ENCODE peak calls at places on chromosomes 16 and 17, in eight cellular contexts. O, Q, Y, X, I, G, S and K are unnamed samples.
A peak's percentile ranks its signal among the peaks of the same experiment; 100 is the strongest.

GRCh38 chr16:20504418-20504817 is 53.1 kb downstream of the ACSM2A start:
- DNase-seq in O (no peak), Q (no peak), Y (no peak), X (no peak), I (no peak), G (no peak), S (no peak), K (no peak)

GRCh38 chr17:80962356-80963329 is 29.0 kb upstream of the CHMP6 start:
- DNase-seq in O (no peak), Q (no peak), Y (no peak), X (no peak), I (peak; percentile 67), G (no peak), S (no peak), K (no peak)

GRCh38 chr16:66905633-66906539 is 12.8 kb downstream of the CDH16 start:
- DNase-seq in O (no peak), Q (peak; percentile 95), Y (peak; percentile 86), X (no peak), I (peak; percentile 37), G (no peak), S (peak; percentile 86), K (no peak)

GRCh38 chr17:60047590-60047989 is 31.1 kb downstream of the HEATR6 start:
- DNase-seq in O (no peak), Q (no peak), Y (no peak), X (no peak), I (no peak), G (no peak), S (no peak), K (no peak)

GRCh38 chr16:47446431-47446830 is 14.4 kb downstream of the ITFG1 start:
- DNase-seq in O (no peak), Q (no peak), Y (no peak), X (no peak), I (no peak), G (no peak), S (no peak), K (no peak)

GRCh38 chr16:67304006-67304405 is 22.5 kb downstream of the KCTD19 start:
- DNase-seq in O (no peak), Q (no peak), Y (no peak), X (no peak), I (peak; percentile 12), G (peak; percentile 29), S (no peak), K (no peak)

GRCh38 chr17:1260762-1261161 is 9.5 kb upstream of the BHLHA9 start:
- DNase-seq in O (no peak), Q (no peak), Y (no peak), X (no peak), I (no peak), G (no peak), S (no peak), K (no peak)

GRCh38 chr17:56325561-56325960 is 172.3 kb downstream of the ANKFN1 start:
- DNase-seq in O (no peak), Q (no peak), Y (no peak), X (no peak), I (no peak), G (no peak), S (no peak), K (no peak)

GRCh38 chr16:67917140-67917851 is 14.4 kb downstream of the CTRL start:
- DNase-seq in O (no peak), Q (peak; percentile 85), Y (no peak), X (no peak), I (no peak), G (no peak), S (no peak), K (no peak)

GRCh38 chr17:27562777-27563455 is 68.1 kb upstream of the LGALS9 start:
- DNase-seq in O (peak; percentile 48), Q (no peak), Y (no peak), X (no peak), I (peak; percentile 12), G (no peak), S (no peak), K (peak; percentile 76)

GRCh38 chr16:88316151-88316550 is 66.6 kb upstream of the ZNF469 start:
- DNase-seq in O (no peak), Q (no peak), Y (no peak), X (no peak), I (no peak), G (no peak), S (no peak), K (no peak)

GRCh38 chr17:68356520-68356919 is 65.2 kb downstream of the ARSG start:
- DNase-seq in O (no peak), Q (no peak), Y (peak; percentile 37), X (peak; percentile 92), I (peak; percentile 81), G (no peak), S (no peak), K (no peak)

GRCh38 chr17:35612924-35613521 is 25.9 kb downstream of the AP2B1 start:
- DNase-seq in O (peak; percentile 68), Q (peak; percentile 38), Y (peak; percentile 35), X (peak; percentile 63), I (no peak), G (no peak), S (peak; percentile 44), K (peak; percentile 72)

GRCh38 chr17:32494621-32495346 is 8.0 kb downstream of the CDK5R1 start:
- DNase-seq in O (no peak), Q (peak; percentile 33), Y (no peak), X (no peak), I (peak; percentile 80), G (peak; percentile 81), S (no peak), K (no peak)

GRCh38 chr16:88599092-88599733 is 29.0 kb downstream of the ZC3H18 start:
- DNase-seq in O (no peak), Q (peak; percentile 93), Y (peak; percentile 64), X (peak; percentile 99), I (peak; percentile 90), G (peak; percentile 92), S (peak; percentile 50), K (peak; percentile 90)

GRCh38 chr16:75138636-75139035 is 9.7 kb upstream of the ZFP1 start:
- DNase-seq in O (no peak), Q (no peak), Y (no peak), X (no peak), I (no peak), G (no peak), S (no peak), K (no peak)

GRCh38 chr16:9333515-9333914 is 242.1 kb downstream of the HAPSTR1 start:
- DNase-seq in O (no peak), Q (no peak), Y (no peak), X (no peak), I (no peak), G (no peak), S (no peak), K (no peak)

GRCh38 chr17:45826919-45827628 is 17.6 kb upstream of the SPPL2C start:
- DNase-seq in O (no peak), Q (no peak), Y (no peak), X (no peak), I (no peak), G (no peak), S (no peak), K (no peak)

GRCh38 chr17:57357392-57357784 is 101.1 kb downstream of the MSI2 start:
- DNase-seq in O (no peak), Q (peak; percentile 91), Y (peak; percentile 53), X (no peak), I (no peak), G (no peak), S (peak; percentile 91), K (peak; percentile 95)

GRCh38 chr16:71883849-71884638 is at the start of gene ZNF821:
- DNase-seq in O (peak; percentile 78), Q (peak; percentile 82), Y (peak; percentile 84), X (peak; percentile 82), I (peak; percentile 95), G (peak; percentile 94), S (peak; percentile 83), K (peak; percentile 73)

GRCh38 chr17:77724876-77725615 is 233.5 kb upstream of the TNRC6C start:
- DNase-seq in O (no peak), Q (no peak), Y (peak; percentile 61), X (no peak), I (no peak), G (peak; percentile 73), S (peak; percentile 53), K (no peak)

GRCh38 chr17:39729280-39729851 is 966 bp downstream of the MIEN1 start:
- DNase-seq in O (no peak), Q (no peak), Y (no peak), X (no peak), I (no peak), G (no peak), S (no peak), K (no peak)
- TF ChIP-seq POLR2A in O (no peak), Q (no peak), Y (no peak), X (no peak), I (no peak), G (no peak), S (no peak), K (no peak)

GRCh38 chr16:11495066-11495407 is 91.7 kb downstream of the LITAF start:
- DNase-seq in O (no peak), Q (no peak), Y (no peak), X (no peak), I (no peak), G (no peak), S (no peak), K (no peak)
- TF ChIP-seq POLR2A in O (no peak), Q (no peak), Y (no peak), X (no peak), I (no peak), G (no peak), S (no peak), K (no peak)

GRCh38 chr17:30344283-30345088 is 10.6 kb upstream of the TMIGD1 start:
- DNase-seq in O (peak; percentile 85), Q (peak; percentile 52), Y (peak; percentile 72), X (peak; percentile 96), I (no peak), G (no peak), S (peak; percentile 71), K (peak; percentile 63)
- TF ChIP-seq POLR2A in O (no peak), Q (no peak), Y (peak; percentile 48), X (no peak), I (no peak), G (no peak), S (no peak), K (no peak)

GRCh38 chr17:51150932-51151331 is 2.4 kb upstream of the NME1 start:
- DNase-seq in O (no peak), Q (no peak), Y (no peak), X (no peak), I (no peak), G (no peak), S (no peak), K (no peak)

GRCh38 chr17:51153210-51154072 is at the start of gene NME1:
- DNase-seq in O (peak; percentile 100), Q (peak; percentile 96), Y (peak; percentile 96), X (peak; percentile 99), I (peak; percentile 98), G (peak; percentile 99), S (peak; percentile 97), K (peak; percentile 99)

GRCh38 chr17:51155416-51155815 is 2.1 kb downstream of the NME1 start:
- DNase-seq in O (no peak), Q (no peak), Y (no peak), X (no peak), I (no peak), G (no peak), S (no peak), K (no peak)

GRCh38 chr17:51152766-51153209 is 571 bp upstream of the NME1 start:
- DNase-seq in O (no peak), Q (no peak), Y (no peak), X (no peak), I (no peak), G (no peak), S (no peak), K (no peak)

DNA sequence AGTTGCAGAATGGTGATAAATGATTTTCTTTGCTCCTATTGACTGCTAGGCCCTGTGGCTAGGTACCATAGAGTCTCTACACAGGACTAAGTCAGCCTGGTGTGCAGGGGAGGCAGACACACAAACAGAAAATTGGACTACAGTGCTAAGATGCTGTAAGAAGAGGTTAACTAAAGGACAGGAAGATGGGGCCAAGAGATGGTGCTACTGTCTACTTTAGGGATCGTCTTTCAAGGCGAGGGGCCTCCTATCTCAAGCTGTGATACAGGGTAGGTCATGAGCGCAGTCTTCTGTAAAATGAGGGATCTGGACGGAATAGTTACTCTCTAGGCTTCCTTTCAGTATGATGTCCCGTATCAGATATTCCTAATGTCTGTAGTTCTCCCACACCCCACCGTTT is 817 bp downstream of the NME1 start:
- DNase-seq in O (no peak), Q (no peak), Y (no peak), X (peak; percentile 47), I (no peak), G (peak; percentile 42), S (no peak), K (no peak)
- TF ChIP-seq POLR2A in O (no peak), Q (no peak), Y (no peak), X (no peak), I (no peak), G (no peak), S (no peak), K (no peak)